ENCODE peak calls at places on chromosomes 12 and 14, in four cellular contexts. Y is NCI-H1417 treated with DMSO at 0.1 percent for 48 hours; W is NCI-H146; I is CD4-positive, CD25-positive, alpha-beta regulatory T cell. T is an unnamed sample.

GRCh38 chr14:100882026-100882967 is 21.2 kb downstream of the RTL1 start:
- DNase-seq in Y (no peak), W (no peak), I (no peak), T (no peak)

GRCh38 chr12:15212877-15213276 is 8.3 kb downstream of the RERG start:
- DNase-seq in Y (peak; percentile 15), W (no peak), I (no peak), T (peak; percentile 3)

GRCh38 chr14:31582286-31582691 is 21.1 kb downstream of the NUBPL start:
- DNase-seq in Y (no peak), W (peak; percentile 4), I (no peak), T (no peak)

GRCh38 chr12:132558861-132559623 is 51.3 kb downstream of the LRCOL1 start:
- DNase-seq in Y (no peak), W (no peak), I (peak; percentile 40), T (no peak)

GRCh38 chr12:79302171-79302841 is 388.5 kb downstream of the PAWR start:
- DNase-seq in Y (no peak), W (no peak), I (no peak), T (no peak)

GRCh38 chr12:89525824-89526770 is at the start of gene POC1B:
- DNase-seq in Y (peak; percentile 70), W (peak; percentile 87), I (peak; percentile 83), T (peak; percentile 91)

GRCh38 chr14:99505089-99505488 is 23.9 kb downstream of the CCNK start:
- DNase-seq in Y (no peak), W (no peak), I (no peak), T (no peak)

GRCh38 chr12:22046090-22046967 is at the start of gene CMAS:
- DNase-seq in Y (peak; percentile 14), W (peak; percentile 96), I (peak; percentile 85), T (peak; percentile 32)

GRCh38 chr12:41512531-41512930 is 324.4 kb downstream of the PDZRN4 start:
- DNase-seq in Y (no peak), W (no peak), I (no peak), T (no peak)

GRCh38 chr12:32549675-32550079 is 129.4 kb upstream of the DNM1L start:
- DNase-seq in Y (no peak), W (no peak), I (no peak), T (no peak)

GRCh38 chr14:39668449-39668848 is 236.2 kb upstream of the FBXO33 start:
- DNase-seq in Y (no peak), W (no peak), I (no peak), T (no peak)

GRCh38 chr14:84006643-84007137 is 1523.3 kb upstream of the FLRT2 start:
- DNase-seq in Y (peak; percentile 37), W (peak; percentile 79), I (no peak), T (peak; percentile 98)

T was measured in NCI-H748 treated with DMSO at 0.1 percent for 48 hours.